ENCODE peak calls at places on chromosomes 6 and 20, in six cellular contexts. L, E, C, T, I and K are unnamed samples.

GRCh38 chr6:14113951-14114350 is 3.6 kb upstream of the CD83 start:
- DNase-seq in E (no peak), I (no peak), C (no peak), T (no peak), L (no peak), K (no peak)

GRCh38 chr20:38168791-38169589 is 3.9 kb upstream of the TGM2 start:
- DNase-seq in I (peak), L (no peak), C (no peak), E (no peak), T (no peak), K (peak)

GRCh38 chr6:107411161-107411560 is 48.2 kb downstream of the PDSS2 start:
- DNase-seq in I (no peak), C (no peak), E (no peak), T (no peak), L (no peak), K (no peak)

GRCh38 chr6:136103101-136103688 is 146.9 kb downstream of the MTFR2 start:
- DNase-seq in T (no peak), C (no peak), I (no peak), E (peak), L (no peak), K (no peak)

GRCh38 chr6:151940307-151940706 is 132.8 kb downstream of the ESR1 start:
- DNase-seq in T (no peak), E (no peak), I (no peak), L (no peak), C (no peak), K (no peak)

GRCh38 chr6:167079853-167080297 is 43.0 kb upstream of the CCR6 start:
- DNase-seq in T (no peak), C (peak), E (no peak), I (no peak), L (no peak), K (no peak)

GRCh38 chr20:21968486-21968885 is 263.0 kb downstream of the PAX1 start:
- DNase-seq in I (no peak), L (no peak), E (no peak), C (no peak), T (no peak), K (no peak)

GRCh38 chr6:121794630-121795029 is 359.2 kb downstream of the GJA1 start:
- DNase-seq in C (no peak), E (peak), T (no peak), L (no peak), I (no peak), K (no peak)

GRCh38 chr6:63923139-63923739 is 287.6 kb downstream of the PHF3 start:
- DNase-seq in L (peak), T (no peak), I (no peak), E (peak), C (peak), K (peak)

GRCh38 chr20:41222703-41223102 is 85.4 kb downstream of the PLCG1 start:
- DNase-seq in T (no peak), I (no peak), E (peak), C (no peak), L (no peak), K (no peak)

GRCh38 chr6:152598858-152599537 is 38.2 kb downstream of the SYNE1 start:
- DNase-seq in L (no peak), T (no peak), E (peak), C (no peak), I (peak), K (no peak)

GRCh38 chr6:1815827-1816452 is 206.2 kb downstream of the FOXC1 start:
- DNase-seq in I (no peak), T (no peak), C (no peak), L (no peak), E (no peak), K (no peak)

GRCh38 chr20:9474835-9475413 is 39.5 kb upstream of the LAMP5 start:
- DNase-seq in E (peak), I (no peak), T (no peak), C (no peak), L (no peak), K (no peak)

GRCh38 chr6:134853111-134854055 is 96.5 kb downstream of the ALDH8A1 start:
- DNase-seq in L (no peak), E (peak), C (no peak), T (no peak), I (no peak), K (peak)

GRCh38 chr6:42339991-42340401 is 111.7 kb downstream of the TRERF1 start:
- DNase-seq in I (no peak), E (peak), T (no peak), C (no peak), L (no peak), K (no peak)

GRCh38 chr20:13610205-13610604 is 28.5 kb downstream of the TASP1 start:
- DNase-seq in L (peak), I (no peak), T (no peak), E (no peak), C (peak), K (peak)

GRCh38 chr6:36956111-36956820 is 1.7 kb downstream of the PI16 start:
- DNase-seq in C (no peak), T (no peak), I (no peak), E (no peak), L (no peak), K (no peak)

GRCh38 chr6:39357998-39358686 is 35.6 kb upstream of the KCNK16 start:
- DNase-seq in L (no peak), C (peak), I (no peak), T (no peak), E (peak), K (no peak)

GRCh38 chr6:36984581-36985383 is 1.2 kb downstream of the MTCH1 start:
- DNase-seq in C (peak), E (peak), I (peak), T (peak), L (peak), K (no peak)

GRCh38 chr6:66605971-66606370 is 898.9 kb upstream of the EYS start:
- DNase-seq in I (no peak), C (no peak), E (peak), L (no peak), T (no peak), K (no peak)

GRCh38 chr6:85670573-85670972 is 27.9 kb upstream of the SYNCRIP start:
- DNase-seq in I (peak), T (no peak), L (no peak), E (peak), C (no peak), K (no peak)

GRCh38 chr20:1177680-1178079 is 7.1 kb downstream of the TMEM74B start:
- DNase-seq in L (peak), I (no peak), C (peak), T (no peak), E (peak), K (peak)

GRCh38 chr6:28969129-28969528 is 36.0 kb downstream of the ZNF311 start:
- DNase-seq in T (no peak), E (no peak), C (peak), L (no peak), I (no peak), K (no peak)

GRCh38 chr6:394641-395289 is 3.2 kb downstream of the IRF4 start:
- DNase-seq in C (peak), T (no peak), I (no peak), E (no peak), L (no peak), K (no peak)

GRCh38 chr6:163420315-163420667 is 5.8 kb downstream of the QKI start:
- DNase-seq in I (no peak), T (no peak), L (no peak), C (no peak), E (no peak), K (no peak)

GRCh38 chr6:112044856-112045255 is 9.0 kb upstream of the CCN6 start:
- DNase-seq in I (no peak), C (no peak), T (no peak), L (no peak), E (peak), K (no peak)

GRCh38 chr6:150301871-150302800 is 66.7 kb upstream of the IYD start:
- DNase-seq in T (peak), E (peak), L (peak), I (no peak), C (no peak), K (peak)

GRCh38 chr20:48098866-48099265 is 313.6 kb upstream of the SULF2 start:
- DNase-seq in E (no peak), I (no peak), C (no peak), T (no peak), L (no peak), K (no peak)

GRCh38 chr6:166351715-166352285 is 9.5 kb upstream of the SFT2D1 start:
- DNase-seq in T (no peak), I (no peak), L (peak), C (peak), E (no peak), K (peak)

GRCh38 chr6:15621203-15622044 is 41.4 kb downstream of the DTNBP1 start:
- DNase-seq in T (peak), C (no peak), L (peak), I (peak), E (peak), K (no peak)

GRCh38 chr6:4864534-4864933 is 88.3 kb downstream of the CDYL start:
- DNase-seq in L (no peak), T (no peak), I (no peak), C (peak), E (no peak), K (no peak)

GRCh38 chr6:155270566-155271091 is 6.8 kb downstream of the CLDN20 start:
- DNase-seq in L (no peak), T (peak), E (no peak), I (no peak), C (no peak), K (no peak)

GRCh38 chr6:4270001-4270400 is 134.6 kb upstream of the ECI2 start:
- DNase-seq in C (no peak), E (no peak), L (no peak), T (no peak), I (no peak), K (no peak)

GRCh38 chr6:80446454-80447045 is 340.1 kb downstream of the BCKDHB start:
- DNase-seq in L (no peak), C (no peak), T (no peak), E (no peak), I (no peak), K (no peak)

GRCh38 chr6:33235221-33235634 is 26.9 kb downstream of the RING1 start:
- DNase-seq in T (no peak), I (no peak), L (no peak), C (no peak), E (no peak), K (no peak)